ENCODE peak calls at places on chromosomes 1 and 21, in five cellular contexts. V is activated T-helper 9 cell treated with anti-CD3 and anti-CD28 coated beads, Interleukin-2, amount 50 U/mL, for 16 hours; R is NCI-H1694; O is NCI-H2171 treated with DMSO at 0.1 percent for 48 hours; B is HT-29. Q is an unnamed sample.

GRCh38 chr1:35319988-35320713 is 51.6 kb downstream of the ZMYM4 start:
- DNase-seq in V (no peak), R (no peak), O (no peak), B (no peak), Q (no peak)

GRCh38 chr1:21051177-21051576 is 125.5 kb downstream of the EIF4G3 start:
- DNase-seq in V (no peak), R (no peak), O (no peak), B (no peak), Q (no peak)

GRCh38 chr1:227885135-227885647 is 62.5 kb downstream of the WNT9A start:
- DNase-seq in V (no peak), R (no peak), O (no peak), B (no peak), Q (no peak)

GRCh38 chr1:94207695-94208094 is 29.7 kb downstream of the ARHGAP29 start:
- DNase-seq in V (no peak), R (no peak), O (no peak), B (no peak), Q (no peak)

GRCh38 chr1:228276361-228276831 is 68.6 kb downstream of the OBSCN start:
- DNase-seq in V (no peak), R (no peak), O (no peak), B (no peak), Q (no peak)

GRCh38 chr1:44648514-44649250 is 25.6 kb downstream of the TMEM53 start:
- DNase-seq in V (no peak), R (no peak), O (no peak), B (no peak), Q (no peak)

GRCh38 chr1:67013573-67013972 is 40.4 kb downstream of the SLC35D1 start:
- DNase-seq in V (no peak), R (no peak), O (peak), B (peak), Q (no peak)

GRCh38 chr1:59079434-59080135 is 217.3 kb upstream of the FGGY start:
- DNase-seq in V (no peak), R (no peak), O (no peak), B (no peak), Q (no peak)

GRCh38 chr1:11839727-11840705 is 7.6 kb downstream of the NPPA start:
- DNase-seq in V (no peak), R (no peak), O (no peak), B (no peak), Q (peak)

GRCh38 chr1:46173361-46173856 is 1.5 kb upstream of the TSPAN1 start:
- DNase-seq in V (no peak), R (peak), O (peak), B (no peak), Q (peak)

GRCh38 chr1:113191579-113192076 is 118.6 kb downstream of the LRIG2 start:
- DNase-seq in V (no peak), R (no peak), O (peak), B (peak), Q (no peak)

GRCh38 chr1:179785025-179785424 is 41.9 kb downstream of the FAM163A start:
- DNase-seq in V (no peak), R (no peak), O (no peak), B (no peak), Q (no peak)

GRCh38 chr1:48027533-48027835 is 30.3 kb upstream of the TRABD2B start:
- DNase-seq in V (no peak), R (no peak), O (no peak), B (no peak), Q (no peak)

GRCh38 chr1:221813887-221814286 is 72.0 kb upstream of the DUSP10 start:
- DNase-seq in V (no peak), R (no peak), O (no peak), B (no peak), Q (no peak)

GRCh38 chr1:247270003-247270402 is 14.1 kb downstream of the VN1R5 start:
- DNase-seq in V (no peak), R (no peak), O (no peak), B (no peak), Q (no peak)

GRCh38 chr1:32142446-32143301 is 34.8 kb downstream of the KPNA6 start:
- DNase-seq in V (no peak), R (no peak), O (peak), B (peak), Q (peak)

GRCh38 chr1:152506899-152507498 is 3.6 kb upstream of the LCE5A start:
- DNase-seq in V (no peak), R (no peak), O (no peak), B (no peak), Q (no peak)

GRCh38 chr1:98053471-98054366 is 132.9 kb upstream of the DPYD start:
- DNase-seq in V (peak), R (no peak), O (peak), B (no peak), Q (peak)

GRCh38 chr21:39087976-39088370 is 95.3 kb downstream of the PSMG1 start:
- DNase-seq in V (no peak), R (no peak), O (no peak), B (no peak), Q (peak)

GRCh38 chr21:35314896-35315582 is 265.9 kb upstream of the RUNX1 start:
- DNase-seq in V (no peak), R (no peak), O (no peak), B (no peak), Q (no peak)

GRCh38 chr1:232467073-232467760 is 162.7 kb downstream of the SIPA1L2 start:
- DNase-seq in V (no peak), R (no peak), O (no peak), B (no peak), Q (no peak)

GRCh38 chr1:91881280-91881679 is 4.7 kb downstream of the TGFBR3 start:
- DNase-seq in V (no peak), R (no peak), O (no peak), B (no peak), Q (no peak)

GRCh38 chr1:198316681-198317080 is 159.9 kb downstream of the NEK7 start:
- DNase-seq in V (no peak), R (no peak), O (no peak), B (no peak), Q (no peak)

GRCh38 chr1:158943059-158943458 is 11.7 kb downstream of the PYHIN1 start:
- DNase-seq in V (no peak), R (no peak), O (no peak), B (no peak), Q (no peak)

GRCh38 chr1:18175530-18176377 is 68.2 kb downstream of the IGSF21 start:
- DNase-seq in V (no peak), R (peak), O (peak), B (no peak), Q (peak)

GRCh38 chr1:2301607-2302291 is 73.6 kb downstream of the SKI start:
- DNase-seq in V (no peak), R (no peak), O (no peak), B (no peak), Q (no peak)

GRCh38 chr1:115189814-115190541 is 100.7 kb upstream of the TSPAN2 start:
- DNase-seq in V (no peak), R (no peak), O (no peak), B (no peak), Q (no peak)

GRCh38 chr21:42820513-42821465 is 58.5 kb downstream of the WDR4 start:
- DNase-seq in V (no peak), R (no peak), O (no peak), B (no peak), Q (no peak)

GRCh38 chr1:167862432-167863076 is 51.4 kb downstream of the ADCY10 start:
- DNase-seq in V (no peak), R (no peak), O (no peak), B (peak), Q (no peak)

GRCh38 chr1:211697356-211697755 is 21.9 kb upstream of the NEK2 start:
- DNase-seq in V (no peak), R (peak), O (peak), B (no peak), Q (peak)

GRCh38 chr1:227437495-227438008 is 119.3 kb upstream of the CDC42BPA start:
- DNase-seq in V (no peak), R (peak), O (peak), B (peak), Q (peak)

GRCh38 chr1:54220004-54220811 is 20.2 kb downstream of the MRPL37 start:
- DNase-seq in V (no peak), R (no peak), O (peak), B (no peak), Q (peak)

GRCh38 chr1:183278736-183279591 is 92.9 kb downstream of the LAMC2 start:
- DNase-seq in V (no peak), R (no peak), O (no peak), B (peak), Q (no peak)

GRCh38 chr1:206717237-206717989 is 32.7 kb downstream of the MAPKAPK2 start:
- DNase-seq in V (no peak), R (no peak), O (no peak), B (no peak), Q (no peak)

GRCh38 chr1:225426395-225427248 is 1.2 kb downstream of the LBR start:
- DNase-seq in V (peak), R (no peak), O (peak), B (peak), Q (peak)